ENCODE peak calls at places on chromosome 1, in four cellular contexts. U is lower lobe of right lung, B is foreskin fibroblast, T is GM12865. M is an unnamed sample.

GRCh38 chr1:236451796-236452373 is 57.8 kb downstream of the EDARADD start:
- DNase-seq in U (no peak), B (no peak), T (peak; percentile 45), M (no peak)

GRCh38 chr1:197486948-197487347 is 218.9 kb downstream of the CRB1 start:
- DNase-seq in U (no peak), B (peak; percentile 18), T (peak; percentile 9), M (no peak)

GRCh38 chr1:118993712-118994049 is 5.5 kb upstream of the TBX15 start:
- DNase-seq in U (no peak), B (no peak), T (no peak), M (no peak)

GRCh38 chr1:110436635-110437034 is 14.3 kb upstream of the PROK1 start:
- DNase-seq in U (no peak), B (no peak), T (no peak), M (no peak)

GRCh38 chr1:11751087-11751486 is 10.9 kb upstream of the C1orf167 start:
- DNase-seq in U (no peak), B (no peak), T (no peak), M (no peak)

GRCh38 chr1:9291914-9292360 is 757 bp upstream of the SPSB1 start:
- DNase-seq in U (no peak), B (peak; percentile 88), T (no peak), M (no peak)

GRCh38 chr1:46005594-46005993 is 126.8 kb downstream of the PIK3R3 start:
- DNase-seq in U (no peak), B (no peak), T (no peak), M (no peak)

GRCh38 chr1:209513226-209513625 is 70.3 kb upstream of the CAMK1G start:
- DNase-seq in U (no peak), B (peak; percentile 43), T (peak; percentile 47), M (no peak)

GRCh38 chr1:151130837-151131586 is 15.4 kb downstream of the SEMA6C start:
- DNase-seq in U (peak; percentile 89), B (peak; percentile 92), T (peak; percentile 90), M (peak; percentile 17)

GRCh38 chr1:89221341-89221740 is 22.6 kb upstream of the GBP4 start:
- DNase-seq in U (no peak), B (no peak), T (no peak), M (no peak)

GRCh38 chr1:11301593-11301992 is 28.6 kb downstream of the UBIAD1 start:
- DNase-seq in U (no peak), B (no peak), T (no peak), M (no peak)

GRCh38 chr1:24321712-24322635 is 2.8 kb downstream of the GRHL3 start:
- DNase-seq in U (peak; percentile 71), B (peak; percentile 78), T (peak; percentile 86), M (peak; percentile 29)
- H3K4me3 ChIP-seq in U (peak overlapping the region; percentile 58), B (peak overlapping the region; percentile 45), T (peak overlapping the region; percentile 59), M (peak overlapping the region; percentile 53)

DNA sequence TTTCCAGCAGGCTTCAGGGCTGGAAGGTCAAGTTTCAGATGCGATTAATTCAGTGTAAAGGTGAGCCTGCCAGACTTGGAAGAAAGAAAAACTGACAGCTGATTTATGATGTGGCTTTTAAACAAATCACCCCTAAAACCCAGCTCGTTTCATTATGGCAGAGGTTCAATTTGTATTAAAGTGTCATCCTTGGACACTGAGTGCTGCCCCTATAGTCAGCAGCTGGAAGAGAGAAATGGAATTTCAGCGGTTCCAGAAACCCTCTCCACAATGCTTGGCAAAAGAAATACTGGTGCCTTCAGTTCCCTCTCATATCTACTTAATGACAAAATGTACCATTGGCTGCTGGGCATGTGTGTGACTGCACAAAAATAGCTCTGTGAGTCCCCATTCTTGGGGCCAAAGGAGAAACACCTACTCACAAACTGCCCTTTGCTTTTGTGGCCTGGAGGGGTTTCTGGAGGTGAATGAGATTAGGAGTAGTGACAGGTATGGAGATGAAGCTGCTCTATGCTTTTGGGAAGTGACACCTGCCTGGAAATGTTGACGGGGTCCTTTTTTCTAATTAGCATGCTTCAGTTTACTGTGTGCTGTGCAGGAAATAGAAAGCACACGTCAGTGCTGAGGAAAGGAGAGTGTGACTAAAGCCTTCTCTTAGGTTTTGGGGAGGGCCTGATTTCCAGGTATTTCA is 95.1 kb upstream of the TSPAN2 start:
- DNase-seq in U (no peak), B (peak; percentile 63), T (no peak), M (no peak)
- TF ChIP-seq CTCF in U (no peak), B (peak; percentile 19), T (no peak), M (no peak)

GRCh38 chr1:16944038-16944437 is 22.3 kb downstream of the CROCC start:
- DNase-seq in U (no peak), B (no peak), T (no peak), M (no peak)

DNA sequence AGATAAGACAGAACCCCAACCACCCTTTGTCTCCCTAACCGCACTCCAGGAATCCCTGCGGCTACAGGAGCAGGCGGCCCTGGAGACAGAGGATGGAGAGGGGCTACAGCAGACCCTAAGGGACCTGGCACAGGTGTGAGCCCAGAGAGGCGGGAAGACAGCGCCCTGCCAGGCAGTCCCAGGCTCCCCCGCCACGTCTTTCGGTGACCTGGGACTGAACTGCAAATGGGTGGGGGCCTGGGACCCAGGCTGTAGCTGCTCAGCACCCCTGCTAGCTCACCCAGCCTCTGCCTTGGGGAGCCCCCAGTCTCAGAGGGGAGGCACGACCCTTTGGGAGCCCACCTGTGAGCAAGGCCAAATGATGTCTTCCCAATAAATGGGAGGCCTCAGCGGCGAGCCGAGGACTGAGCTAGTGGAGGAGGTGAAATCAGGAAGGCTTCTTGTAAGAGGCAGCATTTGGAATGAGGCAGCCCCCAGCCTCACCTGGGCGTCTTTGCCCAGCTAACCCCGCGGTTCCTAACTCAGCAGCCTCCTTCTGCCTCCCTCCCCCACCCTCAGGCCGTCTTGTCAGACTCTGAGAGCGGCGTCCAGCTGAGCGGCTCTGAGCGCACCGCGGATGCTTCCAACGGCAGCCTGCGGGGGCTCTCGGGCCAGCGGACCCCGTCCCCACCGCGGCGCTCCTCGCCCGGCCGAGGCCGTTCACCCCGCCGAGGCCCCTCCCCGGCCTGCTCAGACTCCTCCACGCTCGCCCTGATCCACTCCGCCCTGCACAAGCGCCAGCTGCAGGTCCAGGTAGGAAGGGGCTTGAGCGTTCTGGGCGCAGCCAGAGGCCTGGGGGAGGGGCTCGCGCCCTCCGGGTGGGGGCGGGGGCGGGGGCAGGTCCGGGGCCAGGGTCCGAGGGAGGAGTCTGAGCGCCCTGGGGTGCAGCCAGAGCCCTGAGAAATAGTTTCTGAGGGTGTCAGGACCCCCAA is 16.9 kb downstream of the CROCC start:
- DNase-seq in U (no peak), B (no peak), T (no peak), M (no peak)
- H3K4me3 ChIP-seq in U (no peak overlapping the region), B (no peak overlapping the region), T (no peak overlapping the region), M (no peak overlapping the region)

GRCh38 chr1:40141878-40142535 is 19.2 kb upstream of the RLF start:
- DNase-seq in U (no peak), B (no peak), T (no peak), M (no peak)
- TF ChIP-seq CTCF in U (no peak), B (no peak), T (no peak), M (no peak)

GRCh38 chr1:160489513-160490261 is 33.4 kb downstream of the SLAMF6 start:
- DNase-seq in U (no peak), B (no peak), T (no peak), M (no peak)
- H3K4me3 ChIP-seq in U (no peak overlapping the region), B (no peak overlapping the region), T (no peak overlapping the region), M (no peak overlapping the region)

DNA sequence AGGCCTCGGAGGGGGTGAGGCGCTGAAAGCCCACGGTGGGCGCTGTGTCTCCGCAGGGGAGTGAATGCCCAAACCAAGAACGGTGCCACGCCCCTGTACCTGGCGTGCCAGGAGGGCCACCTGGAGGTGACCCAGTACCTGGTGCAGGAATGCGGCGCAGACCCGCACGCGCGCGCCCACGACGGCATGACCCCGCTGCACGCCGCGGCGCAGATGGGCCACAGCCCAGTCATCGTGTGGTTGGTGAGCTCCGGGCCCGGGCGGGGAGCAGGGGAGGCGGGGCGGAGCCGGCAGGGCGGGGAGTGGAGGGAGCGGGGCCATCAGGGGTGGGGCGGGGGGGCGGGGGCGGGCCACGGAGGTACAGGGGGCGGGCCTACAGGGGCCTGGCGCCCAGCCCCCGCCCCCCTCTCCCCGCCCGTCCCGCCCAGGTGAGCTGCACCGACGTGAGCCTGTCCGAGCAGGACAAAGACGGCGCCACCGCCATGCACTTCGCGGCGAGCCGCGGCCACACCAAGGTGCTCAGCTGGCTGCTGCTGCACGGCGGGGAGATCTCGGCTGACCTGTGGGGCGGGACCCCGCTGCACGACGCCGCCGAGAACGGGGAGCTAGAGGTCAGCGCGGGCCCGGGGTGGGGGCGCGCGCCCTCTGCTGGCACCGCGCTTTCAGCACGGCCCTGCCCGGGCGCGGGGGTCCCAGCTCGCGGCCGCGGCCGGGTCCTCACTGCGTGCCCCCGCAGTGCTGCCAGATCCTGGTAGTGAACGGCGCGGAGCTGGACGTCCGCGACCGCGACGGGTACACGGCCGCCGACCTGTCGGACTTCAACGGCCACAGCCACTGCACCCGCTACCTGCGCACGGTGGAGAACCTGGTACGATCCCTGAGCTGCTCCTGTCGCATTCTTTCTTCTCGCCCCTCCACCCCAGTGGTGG is 15.9 kb downstream of the ESPN start:
- DNase-seq in U (peak; percentile 78), B (peak; percentile 72), T (peak; percentile 53), M (no peak)
- TF ChIP-seq CTCF in U (peak; percentile 29), B (peak; percentile 2), T (peak; percentile 34), M (peak; percentile 19)